ENCODE peak calls at places on chromosomes 11 and 22, in five cellular contexts. One of them, this sample, is unnamed.

GRCh38 chr11:35344990-35345655 is 74.2 kb downstream of the SLC1A2 start:
- DNase-seq in sigmoid colon: no peak
- DNase-seq in cardiac muscle cell: no peak
- DNase-seq in cardiac fibroblast: no peak
- DNase-seq in foreskin fibroblast: no peak
- DNase-seq in this sample: no peak

GRCh38 chr11:803770-804598 is 1.0 kb downstream of the PIDD1 start:
- DNase-seq in sigmoid colon: no peak
- DNase-seq in cardiac muscle cell: no peak
- DNase-seq in cardiac fibroblast: no peak
- DNase-seq in foreskin fibroblast: peak
- DNase-seq in this sample: no peak

GRCh38 chr11:11500744-11501487 is 120.9 kb downstream of the GALNT18 start:
- DNase-seq in sigmoid colon: no peak
- DNase-seq in cardiac muscle cell: no peak
- DNase-seq in cardiac fibroblast: no peak
- DNase-seq in foreskin fibroblast: no peak
- DNase-seq in this sample: no peak

GRCh38 chr11:10298342-10298741 is 4.3 kb upstream of the SBF2 start:
- DNase-seq in sigmoid colon: no peak
- DNase-seq in cardiac muscle cell: peak
- DNase-seq in cardiac fibroblast: peak
- DNase-seq in foreskin fibroblast: peak
- DNase-seq in this sample: no peak

GRCh38 chr11:69682681-69683326 is 7.7 kb upstream of the LTO1 start:
- DNase-seq in sigmoid colon: peak
- DNase-seq in cardiac muscle cell: no peak
- DNase-seq in cardiac fibroblast: no peak
- DNase-seq in foreskin fibroblast: no peak
- DNase-seq in this sample: no peak

GRCh38 chr11:134257101-134257500 is 3.7 kb downstream of the ACAD8 start:
- DNase-seq in sigmoid colon: no peak
- DNase-seq in cardiac muscle cell: no peak
- DNase-seq in cardiac fibroblast: no peak
- DNase-seq in foreskin fibroblast: no peak
- DNase-seq in this sample: no peak

GRCh38 chr11:44484211-44484610 is 81.3 kb upstream of the CD82 start:
- DNase-seq in sigmoid colon: peak
- DNase-seq in cardiac muscle cell: peak
- DNase-seq in cardiac fibroblast: peak
- DNase-seq in foreskin fibroblast: peak
- DNase-seq in this sample: no peak

GRCh38 chr11:128424271-128424709 is 163.1 kb downstream of the ETS1 start:
- DNase-seq in sigmoid colon: peak
- DNase-seq in cardiac muscle cell: peak
- DNase-seq in cardiac fibroblast: peak
- DNase-seq in foreskin fibroblast: no peak
- DNase-seq in this sample: no peak

GRCh38 chr11:58938398-58938797 is 890 bp upstream of the GLYATL1 start:
- DNase-seq in sigmoid colon: no peak
- DNase-seq in cardiac muscle cell: no peak
- DNase-seq in cardiac fibroblast: no peak
- DNase-seq in foreskin fibroblast: no peak
- DNase-seq in this sample: no peak

GRCh38 chr11:78907636-78908035 is 333.0 kb upstream of the NARS2 start:
- DNase-seq in sigmoid colon: no peak
- DNase-seq in cardiac muscle cell: no peak
- DNase-seq in cardiac fibroblast: no peak
- DNase-seq in foreskin fibroblast: no peak
- DNase-seq in this sample: no peak

GRCh38 chr11:82270870-82271269 is 462.8 kb downstream of the FAM181B start:
- DNase-seq in sigmoid colon: no peak
- DNase-seq in cardiac muscle cell: no peak
- DNase-seq in cardiac fibroblast: no peak
- DNase-seq in foreskin fibroblast: no peak
- DNase-seq in this sample: no peak

GRCh38 chr22:50524664-50525103 is 714 bp downstream of the SCO2 start:
- DNase-seq in sigmoid colon: no peak
- DNase-seq in cardiac muscle cell: no peak
- DNase-seq in cardiac fibroblast: no peak
- DNase-seq in foreskin fibroblast: no peak
- DNase-seq in this sample: no peak

GRCh38 chr11:1052133-1053011 is 15.9 kb upstream of the MUC6 start:
- DNase-seq in sigmoid colon: peak
- DNase-seq in cardiac muscle cell: no peak
- DNase-seq in cardiac fibroblast: no peak
- DNase-seq in foreskin fibroblast: no peak
- DNase-seq in this sample: no peak

GRCh38 chr11:15258433-15259350 is 144.0 kb downstream of the INSC start:
- DNase-seq in sigmoid colon: no peak
- DNase-seq in cardiac muscle cell: peak
- DNase-seq in cardiac fibroblast: peak
- DNase-seq in foreskin fibroblast: peak
- DNase-seq in this sample: no peak

GRCh38 chr11:12114487-12115033 is 4.2 kb downstream of the MICAL2 start:
- DNase-seq in sigmoid colon: no peak
- DNase-seq in cardiac muscle cell: peak
- DNase-seq in cardiac fibroblast: peak
- DNase-seq in foreskin fibroblast: no peak
- DNase-seq in this sample: no peak

GRCh38 chr11:125083312-125084056 is 20.4 kb downstream of the SLC37A2 start:
- DNase-seq in sigmoid colon: no peak
- DNase-seq in cardiac muscle cell: no peak
- DNase-seq in cardiac fibroblast: no peak
- DNase-seq in foreskin fibroblast: no peak
- DNase-seq in this sample: no peak

GRCh38 chr22:23014250-23014649 is 56.1 kb upstream of the GNAZ start:
- DNase-seq in sigmoid colon: no peak
- DNase-seq in cardiac muscle cell: no peak
- DNase-seq in cardiac fibroblast: no peak
- DNase-seq in foreskin fibroblast: no peak
- DNase-seq in this sample: no peak

GRCh38 chr11:69107413-69107812 is 48.3 kb upstream of the SMIM38 start:
- DNase-seq in sigmoid colon: no peak
- DNase-seq in cardiac muscle cell: no peak
- DNase-seq in cardiac fibroblast: no peak
- DNase-seq in foreskin fibroblast: no peak
- DNase-seq in this sample: no peak

GRCh38 chr22:41920271-41920976 is 5.5 kb upstream of the SHISA8 start:
- DNase-seq in sigmoid colon: no peak
- DNase-seq in cardiac muscle cell: no peak
- DNase-seq in cardiac fibroblast: no peak
- DNase-seq in foreskin fibroblast: no peak
- DNase-seq in this sample: no peak

DNA sequence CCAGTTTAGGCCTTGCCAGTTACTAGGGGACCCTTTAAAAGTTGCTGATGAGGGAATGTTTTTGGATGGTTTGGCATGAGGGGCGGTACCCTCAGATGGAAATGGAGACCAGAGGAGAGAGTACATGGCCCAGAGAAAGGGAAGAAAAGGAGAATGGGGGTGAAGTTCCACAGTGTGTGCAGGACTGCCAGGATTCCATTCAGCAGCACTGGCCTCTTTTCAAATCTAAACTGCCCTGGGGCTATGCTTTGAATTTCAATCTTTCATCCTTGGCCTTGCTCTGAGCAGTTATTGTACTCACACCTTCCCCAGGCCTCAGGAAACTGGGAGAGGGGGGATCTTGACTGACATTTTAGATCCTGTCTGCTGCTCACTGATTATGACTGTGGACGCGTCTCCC is 3.0 kb downstream of the SLC3A2 start:
- DNase-seq in sigmoid colon: no peak
- DNase-seq in cardiac muscle cell: no peak
- DNase-seq in cardiac fibroblast: no peak
- DNase-seq in foreskin fibroblast: no peak
- DNase-seq in this sample: no peak
- H3K4me3 ChIP-seq in sigmoid colon: no peak
- H3K4me3 ChIP-seq in cardiac muscle cell: no peak
- H3K4me3 ChIP-seq in cardiac fibroblast: peak
- H3K4me3 ChIP-seq in foreskin fibroblast: peak
- H3K4me3 ChIP-seq in this sample: peak

GRCh38 chr11:27642954-27643353 is 57.3 kb downstream of the BDNF start:
- DNase-seq in sigmoid colon: no peak
- DNase-seq in cardiac muscle cell: peak
- DNase-seq in cardiac fibroblast: no peak
- DNase-seq in foreskin fibroblast: no peak
- DNase-seq in this sample: no peak
- TF ChIP-seq CTCF in sigmoid colon: no peak
- TF ChIP-seq CTCF in cardiac muscle cell: no peak
- TF ChIP-seq CTCF in cardiac fibroblast: no peak
- TF ChIP-seq CTCF in foreskin fibroblast: no peak
- TF ChIP-seq CTCF in this sample: no peak

DNA sequence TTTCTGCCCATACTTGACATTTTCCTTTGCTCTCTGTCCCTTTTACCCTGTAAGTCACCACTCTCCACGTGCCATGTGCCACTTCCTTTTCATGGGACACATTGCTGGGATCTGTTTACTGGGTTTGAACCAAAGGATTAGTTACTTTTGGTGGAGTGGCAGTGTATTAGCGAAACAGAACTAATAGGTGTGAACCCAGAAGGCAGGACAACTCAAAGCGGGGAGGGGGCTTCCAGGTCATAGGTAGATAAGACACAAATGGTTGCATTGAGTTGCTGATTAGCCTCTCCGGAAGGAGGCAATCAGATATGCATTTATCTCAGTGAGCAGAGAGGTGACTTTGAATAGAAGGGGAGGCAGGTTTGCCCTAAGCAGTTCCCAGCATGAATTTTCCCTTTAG is 874 bp upstream of the ZNF202 start:
- DNase-seq in sigmoid colon: no peak
- DNase-seq in cardiac muscle cell: peak
- DNase-seq in cardiac fibroblast: no peak
- DNase-seq in foreskin fibroblast: peak
- DNase-seq in this sample: no peak
- H3K4me3 ChIP-seq in sigmoid colon: peak
- H3K4me3 ChIP-seq in cardiac muscle cell: peak
- H3K4me3 ChIP-seq in cardiac fibroblast: peak
- H3K4me3 ChIP-seq in foreskin fibroblast: peak
- H3K4me3 ChIP-seq in this sample: peak

DNA sequence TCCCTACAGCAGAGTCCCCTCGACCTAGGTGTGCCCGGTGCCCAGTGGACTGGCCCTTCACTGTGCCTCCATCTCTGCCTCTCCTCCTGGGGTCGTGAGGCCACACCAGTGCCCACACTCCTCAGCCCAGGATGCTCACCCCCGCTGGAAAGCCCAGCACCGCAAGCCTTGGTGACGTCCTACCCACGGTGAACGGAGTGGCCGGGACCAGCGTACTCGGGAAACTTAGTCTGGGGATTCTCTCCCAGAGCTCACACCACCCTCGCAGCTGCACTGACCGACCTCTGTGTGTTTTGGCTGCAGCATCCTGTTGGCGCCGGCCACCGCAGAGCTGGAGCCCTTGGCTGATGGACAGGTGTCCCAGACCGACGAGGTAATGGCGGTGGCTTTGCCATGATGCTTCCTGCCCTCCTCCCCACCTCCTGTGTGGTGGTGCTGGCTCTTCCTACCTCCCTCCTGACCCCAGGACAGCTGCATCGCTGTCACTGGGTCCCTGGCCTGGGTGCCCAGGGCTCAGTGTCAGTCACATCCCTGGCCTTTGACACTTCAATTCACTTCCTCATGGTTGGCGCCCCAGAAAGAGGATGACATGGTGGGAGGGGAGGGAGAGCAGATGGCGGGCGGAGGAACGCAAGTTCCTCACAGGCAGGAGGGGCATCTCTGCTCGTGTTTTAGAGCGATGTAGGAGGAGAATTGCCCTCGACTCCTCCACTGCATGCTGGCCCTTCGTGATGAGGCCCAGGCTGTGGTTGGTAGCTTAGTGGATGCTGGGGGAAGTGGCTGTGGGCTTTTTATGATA is 35.3 kb upstream of the KRTAP5-7 start:
- DNase-seq in sigmoid colon: peak
- DNase-seq in cardiac muscle cell: no peak
- DNase-seq in cardiac fibroblast: no peak
- DNase-seq in foreskin fibroblast: no peak
- DNase-seq in this sample: no peak
- TF ChIP-seq CTCF in sigmoid colon: no peak
- TF ChIP-seq CTCF in cardiac muscle cell: no peak
- TF ChIP-seq CTCF in cardiac fibroblast: no peak
- TF ChIP-seq CTCF in foreskin fibroblast: no peak
- TF ChIP-seq CTCF in this sample: no peak

GRCh38 chr11:94130589-94131362 is 2.1 kb downstream of the PANX1 start:
- DNase-seq in sigmoid colon: no peak
- DNase-seq in cardiac muscle cell: peak
- DNase-seq in cardiac fibroblast: peak
- DNase-seq in foreskin fibroblast: peak
- DNase-seq in this sample: peak

GRCh38 chr11:94131363-94132115 is 2.9 kb downstream of the PANX1 start:
- DNase-seq in sigmoid colon: no peak
- DNase-seq in cardiac muscle cell: peak
- DNase-seq in cardiac fibroblast: peak
- DNase-seq in foreskin fibroblast: peak
- DNase-seq in this sample: no peak

GRCh38 chr11:94133752-94134151 is 5.1 kb downstream of the PANX1 start:
- DNase-seq in sigmoid colon: no peak
- DNase-seq in cardiac muscle cell: no peak
- DNase-seq in cardiac fibroblast: no peak
- DNase-seq in foreskin fibroblast: no peak
- DNase-seq in this sample: no peak

GRCh38 chr11:94132823-94133408 is 4.3 kb downstream of the PANX1 start:
- DNase-seq in sigmoid colon: no peak
- DNase-seq in cardiac muscle cell: no peak
- DNase-seq in cardiac fibroblast: no peak
- DNase-seq in foreskin fibroblast: no peak
- DNase-seq in this sample: no peak

DNA sequence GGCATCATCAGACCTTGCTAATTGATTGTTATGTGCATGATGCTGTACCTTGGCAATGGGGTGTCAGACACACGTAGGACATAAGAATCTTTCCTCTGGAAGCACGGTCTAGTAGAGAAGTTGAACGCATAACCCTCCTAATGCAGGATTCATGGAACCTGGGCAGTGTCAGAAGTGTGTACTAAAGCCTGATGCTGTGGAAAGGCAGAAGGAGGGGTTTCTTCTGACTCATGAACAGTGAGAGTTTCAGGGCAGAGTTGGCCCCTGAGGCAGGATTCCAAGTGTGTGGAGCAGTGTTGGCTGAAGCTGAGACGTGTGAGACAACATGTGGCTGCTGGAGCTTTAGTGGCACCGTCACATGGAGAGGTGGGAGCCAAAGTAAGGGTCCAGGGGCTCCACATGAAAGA is 3.5 kb downstream of the PANX1 start:
- DNase-seq in sigmoid colon: no peak
- DNase-seq in cardiac muscle cell: peak
- DNase-seq in cardiac fibroblast: peak
- DNase-seq in foreskin fibroblast: peak
- DNase-seq in this sample: no peak
- H3K4me3 ChIP-seq in sigmoid colon: no peak
- H3K4me3 ChIP-seq in cardiac muscle cell: no peak
- H3K4me3 ChIP-seq in cardiac fibroblast: peak
- H3K4me3 ChIP-seq in foreskin fibroblast: peak
- H3K4me3 ChIP-seq in this sample: no peak

This sample was measured in AG09309.